ENCODE peak calls at places on chromosome 6, in eight cellular contexts. L is lung, N is endothelial cell, W is astrocyte of the cerebellum, I is amniotic stem cell, Q is astrocyte of the hippocampus, O is epithelial cell of esophagus, B is suprapubic skin. P is an unnamed sample.

GRCh38 chr6:2209226-2209809 is 36.1 kb downstream of the GMDS start:
- DNase-seq in B (no peak), I (no peak), O (peak; percentile 78), L (peak; percentile 54), Q (peak; percentile 45), W (no peak), N (peak; percentile 66), P (peak; percentile 32)

GRCh38 chr6:22236626-22237414 is 60.0 kb downstream of the PRL start:
- DNase-seq in I (peak; percentile 48), B (peak; percentile 78), Q (peak; percentile 71), O (peak; percentile 98), L (no peak), W (peak; percentile 48), N (no peak), P (no peak)

GRCh38 chr6:14943116-14943515 is 302.8 kb upstream of the JARID2 start:
- DNase-seq in O (no peak), W (no peak), N (no peak), B (no peak), I (no peak), Q (no peak), L (no peak), P (no peak)

GRCh38 chr6:169263836-169264608 is 10.4 kb upstream of the THBS2 start:
- DNase-seq in W (peak; percentile 24), B (no peak), O (peak; percentile 89), N (no peak), L (no peak), Q (peak; percentile 91), I (no peak), P (no peak)

GRCh38 chr6:56739836-56740815 is 97.4 kb upstream of the DST start:
- DNase-seq in Q (no peak), O (no peak), L (no peak), W (no peak), N (no peak), I (no peak), B (no peak), P (peak; percentile 40)

GRCh38 chr6:36963451-36964290 is 9.1 kb downstream of the PI16 start:
- DNase-seq in L (peak; percentile 55), I (no peak), W (no peak), O (peak; percentile 47), Q (peak; percentile 41), N (no peak), B (no peak), P (no peak)

GRCh38 chr6:25601797-25602679 is 50.0 kb upstream of the SCGN start:
- DNase-seq in L (no peak), Q (peak; percentile 64), W (peak; percentile 51), O (peak; percentile 63), B (no peak), I (peak; percentile 33), N (no peak), P (peak; percentile 32)

GRCh38 chr6:31905041-31905440 is 3.2 kb upstream of the ZBTB12 start:
- DNase-seq in L (no peak), B (no peak), N (no peak), W (no peak), I (no peak), O (no peak), Q (no peak), P (no peak)

GRCh38 chr6:138577151-138577915 is 78.0 kb upstream of the NHSL1 start:
- DNase-seq in Q (peak; percentile 53), B (no peak), N (no peak), L (no peak), O (no peak), I (no peak), W (no peak), P (no peak)

GRCh38 chr6:44697333-44697732 is 309.8 kb downstream of the CDC5L start:
- DNase-seq in B (no peak), O (no peak), Q (no peak), N (no peak), W (no peak), L (no peak), I (no peak), P (no peak)

GRCh38 chr6:89938014-89938413 is 43.7 kb downstream of the GJA10 start:
- DNase-seq in Q (no peak), W (no peak), N (no peak), I (no peak), O (no peak), L (no peak), B (no peak), P (no peak)

GRCh38 chr6:109024784-109025183 is 69.9 kb downstream of the SESN1 start:
- DNase-seq in W (no peak), B (no peak), O (no peak), N (no peak), I (no peak), Q (no peak), L (no peak), P (no peak)

GRCh38 chr6:137743493-137743892 is 123.6 kb upstream of the TNFAIP3 start:
- DNase-seq in N (no peak), W (no peak), B (no peak), Q (no peak), O (peak; percentile 75), I (no peak), L (no peak), P (no peak)

GRCh38 chr6:89966250-89966588 is 72.0 kb downstream of the GJA10 start:
- DNase-seq in Q (no peak), N (no peak), B (no peak), W (no peak), L (no peak), O (no peak), I (no peak), P (no peak)

GRCh38 chr6:113756290-113756665 is 100.9 kb upstream of the MARCKS start:
- DNase-seq in W (no peak), N (no peak), O (peak; percentile 11), L (no peak), Q (no peak), B (no peak), I (no peak), P (no peak)

GRCh38 chr6:136250686-136251008 is 536 bp upstream of the MTFR2 start:
- DNase-seq in W (no peak), O (no peak), Q (no peak), B (no peak), L (no peak), N (no peak), I (no peak), P (no peak)